ENCODE peak calls at places on chromosomes 16 and 17, in seven cellular contexts. B is NCI-H1105, T is spleen, O is LHCN-M2, K is hypothalamus, G is BJ, Q is Kasumi-1. Z is an unnamed sample.

GRCh38 chr17:32697728-32698625 is 178.9 kb downstream of the MYO1D start:
- DNase-seq in B (no peak), T (no peak), O (no peak), K (no peak), G (no peak), Q (no peak), Z (peak)

GRCh38 chr17:59607061-59607460 is 12.6 kb upstream of the CLTC start:
- DNase-seq in B (no peak), T (no peak), O (no peak), K (no peak), G (no peak), Q (peak), Z (no peak)

GRCh38 chr17:33940769-33941168 is 314.3 kb upstream of the CCL2 start:
- DNase-seq in B (no peak), T (no peak), O (no peak), K (no peak), G (no peak), Q (no peak), Z (no peak)

GRCh38 chr17:80254396-80255241 is 6.0 kb upstream of the RNF213 start:
- DNase-seq in B (no peak), T (no peak), O (peak), K (no peak), G (peak), Q (no peak), Z (peak)

GRCh38 chr17:81400154-81400938 is 5.1 kb downstream of the BAHCC1 start:
- DNase-seq in B (no peak), T (no peak), O (peak), K (peak), G (no peak), Q (peak), Z (no peak)

GRCh38 chr17:7703584-7704574 is 1.1 kb upstream of the EFNB3 start:
- DNase-seq in B (peak), T (peak), O (no peak), K (no peak), G (no peak), Q (no peak), Z (no peak)

GRCh38 chr17:8147805-8148404 is 4.3 kb downstream of the PER1 start:
- DNase-seq in B (no peak), T (no peak), O (no peak), K (no peak), G (no peak), Q (no peak), Z (no peak)

GRCh38 chr16:71709231-71709781 is 15.2 kb downstream of the PHLPP2 start:
- DNase-seq in B (no peak), T (no peak), O (peak), K (no peak), G (no peak), Q (no peak), Z (no peak)

GRCh38 chr16:11896776-11897175 is 19.0 kb downstream of the GSPT1 start:
- DNase-seq in B (no peak), T (no peak), O (peak), K (no peak), G (no peak), Q (no peak), Z (peak)

GRCh38 chr17:38358586-38359513 is 7.2 kb downstream of the SOCS7 start:
- DNase-seq in B (no peak), T (no peak), O (no peak), K (no peak), G (no peak), Q (no peak), Z (no peak)

GRCh38 chr16:25176136-25176535 is 40.6 kb upstream of the AQP8 start:
- DNase-seq in B (no peak), T (no peak), O (no peak), K (no peak), G (no peak), Q (no peak), Z (no peak)

GRCh38 chr17:74998783-74999182 is 11.4 kb downstream of the CDR2L start:
- DNase-seq in B (no peak), T (no peak), O (no peak), K (no peak), G (no peak), Q (no peak), Z (no peak)

GRCh38 chr17:29914819-29915537 is 15.1 kb downstream of the SSH2 start:
- DNase-seq in B (no peak), T (no peak), O (no peak), K (no peak), G (no peak), Q (no peak), Z (no peak)

GRCh38 chr17:39754161-39754957 is 16.6 kb downstream of the GRB7 start:
- DNase-seq in B (peak), T (peak), O (peak), K (peak), G (no peak), Q (peak), Z (peak)

Z was measured in HT1080.